ENCODE peak calls at places on chromosomes 16 and 17, in seven cellular contexts. L is AG09319; Z is retina; S is posterior cingulate gyrus; P is lower leg skin; J is activated naive CD8-positive, alpha-beta T cell treated with anti-CD3 and anti-CD28 coated beads, Interleukin-2, amount 50 U/mL, for 24 hours; G is HS-5. B is an unnamed sample.
A peak's percentile ranks its signal among the peaks of the same experiment; 100 is the strongest.

GRCh38 chr17:733743-734142 is 1.3 kb downstream of the TLCD3A start:
- DNase-seq in L (no peak), Z (no peak), S (no peak), P (no peak), J (no peak), G (no peak), B (no peak)

GRCh38 chr17:77786740-77787505 is 171.6 kb upstream of the TNRC6C start:
- DNase-seq in L (no peak), Z (no peak), S (peak; percentile 66), P (no peak), J (no peak), G (no peak), B (no peak)

GRCh38 chr16:77624085-77624484 is 98.2 kb upstream of the NUDT7 start:
- DNase-seq in L (no peak), Z (no peak), S (no peak), P (no peak), J (no peak), G (no peak), B (no peak)

GRCh38 chr17:33469911-33470310 is 176.8 kb upstream of the ASIC2 start:
- DNase-seq in L (no peak), Z (peak; percentile 32), S (no peak), P (no peak), J (no peak), G (peak; percentile 73), B (peak; percentile 80)

GRCh38 chr17:31869031-31869430 is 10.0 kb upstream of the COPRS start:
- DNase-seq in L (no peak), Z (no peak), S (no peak), P (no peak), J (no peak), G (no peak), B (peak; percentile 46)

GRCh38 chr16:31329671-31330552 is 25.1 kb upstream of the ITGAX start:
- DNase-seq in L (no peak), Z (peak; percentile 24), S (no peak), P (no peak), J (no peak), G (no peak), B (no peak)

GRCh38 chr17:57211543-57211942 is 44.8 kb upstream of the MSI2 start:
- DNase-seq in L (no peak), Z (no peak), S (no peak), P (no peak), J (no peak), G (no peak), B (peak; percentile 53)

GRCh38 chr17:65109990-65110680 is 27.0 kb upstream of the RGS9 start:
- DNase-seq in L (no peak), Z (no peak), S (no peak), P (no peak), J (no peak), G (no peak), B (peak; percentile 47)

GRCh38 chr16:50502616-50503000 is 45.6 kb upstream of the NKD1 start:
- DNase-seq in L (no peak), Z (no peak), S (no peak), P (no peak), J (no peak), G (no peak), B (no peak)

GRCh38 chr16:3022208-3022696 is 1.5 kb downstream of the HCFC1R1 start:
- DNase-seq in L (peak; percentile 89), Z (no peak), S (peak; percentile 98), P (peak; percentile 90), J (peak; percentile 92), G (peak; percentile 79), B (peak; percentile 96)

GRCh38 chr16:79902351-79902750 is 301.8 kb upstream of the MAF start:
- DNase-seq in L (no peak), Z (no peak), S (no peak), P (no peak), J (no peak), G (no peak), B (peak; percentile 28)

GRCh38 chr17:50749243-50749642 is 18.1 kb downstream of the ANKRD40CL start:
- DNase-seq in L (no peak), Z (no peak), S (no peak), P (no peak), J (no peak), G (no peak), B (no peak)

GRCh38 chr17:10772425-10773380 is 31.2 kb downstream of the TMEM238L start:
- DNase-seq in L (no peak), Z (peak; percentile 36), S (no peak), P (no peak), J (peak; percentile 65), G (no peak), B (peak; percentile 24)

GRCh38 chr16:57265850-57266530 is 18.5 kb downstream of the PLLP start:
- DNase-seq in L (no peak), Z (peak; percentile 39), S (no peak), P (peak; percentile 82), J (no peak), G (no peak), B (peak; percentile 11)

GRCh38 chr16:75109732-75110243 is 6.8 kb downstream of the LDHD start:
- DNase-seq in L (no peak), Z (no peak), S (no peak), P (no peak), J (no peak), G (no peak), B (no peak)

GRCh38 chr17:12269751-12270150 is 249.1 kb downstream of the MAP2K4 start:
- DNase-seq in L (no peak), Z (no peak), S (no peak), P (no peak), J (no peak), G (no peak), B (no peak)

GRCh38 chr17:15287533-15288267 is 22.6 kb upstream of the PMP22 start:
- DNase-seq in L (no peak), Z (no peak), S (no peak), P (no peak), J (no peak), G (no peak), B (peak; percentile 61)

GRCh38 chr16:72938426-72939164 is 109.3 kb downstream of the ZFHX3 start:
- DNase-seq in L (peak; percentile 25), Z (peak; percentile 35), S (no peak), P (peak; percentile 83), J (no peak), G (no peak), B (peak; percentile 59)

GRCh38 chr17:1989135-1989534 is 36.0 kb downstream of the RTN4RL1 start:
- DNase-seq in L (peak; percentile 59), Z (no peak), S (no peak), P (peak; percentile 63), J (no peak), G (peak; percentile 89), B (peak; percentile 68)

GRCh38 chr16:67552476-67552875 is 9.8 kb upstream of the CTCF start:
- DNase-seq in L (no peak), Z (peak; percentile 52), S (no peak), P (no peak), J (no peak), G (no peak), B (no peak)

GRCh38 chr16:11629071-11630030 is 38.9 kb upstream of the SNN start:
- DNase-seq in L (no peak), Z (no peak), S (peak; percentile 67), P (no peak), J (no peak), G (no peak), B (no peak)

GRCh38 chr17:29124135-29124930 is 55.9 kb downstream of the MYO18A start:
- DNase-seq in L (no peak), Z (peak; percentile 59), S (peak; percentile 74), P (no peak), J (no peak), G (peak; percentile 46), B (peak; percentile 81)

GRCh38 chr17:3800362-3801042 is 486 bp downstream of the ITGAE start:
- DNase-seq in L (no peak), Z (no peak), S (no peak), P (no peak), J (no peak), G (no peak), B (no peak)

GRCh38 chr16:2785101-2785991 is 2.0 kb downstream of the PRSS33 start:
- DNase-seq in L (no peak), Z (peak; percentile 43), S (peak; percentile 77), P (no peak), J (peak; percentile 52), G (no peak), B (no peak)

GRCh38 chr16:50067290-50067853 is 1.6 kb downstream of the HEATR3 start:
- DNase-seq in L (peak; percentile 34), Z (peak; percentile 22), S (no peak), P (no peak), J (peak; percentile 17), G (no peak), B (peak; percentile 72)

GRCh38 chr16:16025214-16025968 is 76.0 kb downstream of the ABCC1 start:
- DNase-seq in L (peak; percentile 74), Z (peak; percentile 35), S (no peak), P (peak; percentile 46), J (peak; percentile 53), G (no peak), B (peak; percentile 94)

GRCh38 chr16:84406006-84406963 is 37.9 kb downstream of the ATP2C2 start:
- DNase-seq in L (no peak), Z (no peak), S (peak; percentile 94), P (no peak), J (no peak), G (no peak), B (no peak)

GRCh38 chr16:88854306-88855111 is 2.2 kb downstream of the GALNS start:
- DNase-seq in L (no peak), Z (no peak), S (no peak), P (no peak), J (peak; percentile 34), G (no peak), B (no peak)

GRCh38 chr16:89116341-89117238 is 22.9 kb downstream of the ACSF3 start:
- DNase-seq in L (no peak), Z (peak; percentile 56), S (peak; percentile 74), P (no peak), J (no peak), G (no peak), B (no peak)

B was measured in iris pigment epithelial cell.